ENCODE peak calls at places on chromosomes 16 and 17, in six cellular contexts. B, Q, Y, I, U and K are unnamed samples.

GRCh38 chr17:17042851-17043667 is 802 bp downstream of the MPRIP start:
- DNase-seq in B (no peak), Q (no peak), Y (peak), I (peak), U (no peak), K (peak)

GRCh38 chr16:65769776-65770438 is 596.6 kb upstream of the CDH5 start:
- DNase-seq in B (no peak), Q (no peak), Y (no peak), I (no peak), U (no peak), K (no peak)

GRCh38 chr17:34154916-34155730 is 100.0 kb upstream of the CCL2 start:
- DNase-seq in B (no peak), Q (no peak), Y (no peak), I (no peak), U (no peak), K (no peak)

GRCh38 chr17:75691371-75692290 is 24.5 kb downstream of the SAP30BP start:
- DNase-seq in B (no peak), Q (no peak), Y (no peak), I (peak), U (no peak), K (no peak)

GRCh38 chr16:19245326-19245925 is 40.1 kb upstream of the CLEC19A start:
- DNase-seq in B (no peak), Q (no peak), Y (no peak), I (no peak), U (no peak), K (no peak)

GRCh38 chr17:68509151-68510057 is 2.8 kb upstream of the PRKAR1A start:
- DNase-seq in B (peak), Q (peak), Y (no peak), I (no peak), U (no peak), K (peak)

GRCh38 chr16:11843861-11844260 is 7.5 kb downstream of the RSL1D1 start:
- DNase-seq in B (no peak), Q (no peak), Y (no peak), I (no peak), U (no peak), K (no peak)

GRCh38 chr17:15412606-15413005 is 54.8 kb downstream of the CDRT4 start:
- DNase-seq in B (no peak), Q (no peak), Y (no peak), I (no peak), U (no peak), K (no peak)

GRCh38 chr17:82729479-82730260 is 5.7 kb upstream of the FN3K start:
- DNase-seq in B (no peak), Q (no peak), Y (no peak), I (no peak), U (no peak), K (no peak)

GRCh38 chr17:7515912-7516610 is 31.9 kb downstream of the POLR2A start:
- DNase-seq in B (peak), Q (no peak), Y (no peak), I (no peak), U (no peak), K (no peak)

GRCh38 chr17:2271985-2272702 is 31.4 kb downstream of the SMG6 start:
- DNase-seq in B (no peak), Q (no peak), Y (no peak), I (no peak), U (no peak), K (no peak)

GRCh38 chr16:53732296-53732929 is 28.5 kb downstream of the FTO start:
- DNase-seq in B (no peak), Q (no peak), Y (no peak), I (no peak), U (no peak), K (no peak)

GRCh38 chr16:11389083-11389482 is 43.8 kb downstream of the RMI2 start:
- DNase-seq in B (no peak), Q (no peak), Y (no peak), I (no peak), U (no peak), K (no peak)

GRCh38 chr16:719815-720506 is 985 bp upstream of the ANTKMT start:
- DNase-seq in B (no peak), Q (no peak), Y (peak), I (peak), U (no peak), K (no peak)

GRCh38 chr17:29760279-29760721 is 137.6 kb upstream of the CORO6 start:
- DNase-seq in B (no peak), Q (no peak), Y (peak), I (peak), U (no peak), K (no peak)

GRCh38 chr17:39997543-39997942 is 16.9 kb downstream of the PSMD3 start:
- DNase-seq in B (no peak), Q (no peak), Y (no peak), I (no peak), U (no peak), K (no peak)

GRCh38 chr17:34235389-34236028 is 19.6 kb upstream of the CCL2 start:
- DNase-seq in B (peak), Q (no peak), Y (peak), I (no peak), U (no peak), K (peak)

GRCh38 chr16:84598391-84598750 is 19.5 kb downstream of the COTL1 start:
- DNase-seq in B (no peak), Q (no peak), Y (no peak), I (no peak), U (no peak), K (no peak)

GRCh38 chr17:63099420-63099819 is 133.4 kb downstream of the TANC2 start:
- DNase-seq in B (no peak), Q (no peak), Y (no peak), I (no peak), U (no peak), K (no peak)